ENCODE peak calls at places on chromosome 13, in four cellular contexts. R is NCI-H345; N is activated naive CD4-positive, alpha-beta T cell; Q is NCI-H1092. H is an unnamed sample.

GRCh38 chr13:24684600-24684998 is 4.4 kb downstream of the ATP12A start:
- DNase-seq in Q (no peak), N (no peak), R (peak), H (no peak)

GRCh38 chr13:92838786-92839185 is 387.8 kb upstream of the GPC6 start:
- DNase-seq in Q (no peak), N (no peak), R (no peak), H (no peak)

GRCh38 chr13:43767351-43767901 is 19.3 kb downstream of the ENOX1 start:
- DNase-seq in R (peak), Q (peak), N (no peak), H (no peak)

GRCh38 chr13:27962128-27962841 is 6.8 kb downstream of the CDX2 start:
- DNase-seq in Q (no peak), R (no peak), N (no peak), H (no peak)

GRCh38 chr13:82822935-82823334 is 1059.3 kb downstream of the SLITRK1 start:
- DNase-seq in Q (no peak), N (no peak), R (no peak), H (no peak)

GRCh38 chr13:70527553-70527952 is 419.3 kb upstream of the KLHL1 start:
- DNase-seq in N (no peak), Q (peak), R (no peak), H (no peak)

GRCh38 chr13:110649551-110649950 is 34.2 kb downstream of the NAXD start:
- DNase-seq in Q (no peak), R (no peak), N (no peak), H (no peak)

GRCh38 chr13:31051999-31052398 is 109.7 kb downstream of the HSPH1 start:
- DNase-seq in Q (no peak), R (no peak), N (no peak), H (peak)

GRCh38 chr13:37686501-37686900 is 87.9 kb upstream of the POSTN start:
- DNase-seq in Q (no peak), R (no peak), N (no peak), H (no peak)

GRCh38 chr13:20546559-20546958 is 20.4 kb upstream of the IFT88 start:
- DNase-seq in N (no peak), Q (no peak), R (no peak), H (no peak)

GRCh38 chr13:113947321-113948033 is 26.4 kb downstream of the C13orf46 start:
- DNase-seq in R (no peak), Q (peak), N (no peak), H (no peak)

GRCh38 chr13:95553614-95554385 is 1.3 kb downstream of the CLDN10 start:
- DNase-seq in N (no peak), R (peak), Q (no peak), H (peak)

GRCh38 chr13:35963982-35964665 is 167.1 kb downstream of the DCLK1 start:
- DNase-seq in Q (no peak), N (no peak), R (no peak), H (no peak)

GRCh38 chr13:20960663-20961309 is 58.2 kb upstream of the XPO4 start:
- DNase-seq in N (no peak), Q (no peak), R (peak), H (no peak)

GRCh38 chr13:113040597-113041292 is 64.8 kb upstream of the F7 start:
- DNase-seq in Q (no peak), R (no peak), N (no peak), H (no peak)

GRCh38 chr13:44969858-44970484 is 19.3 kb downstream of the NUFIP1 start:
- DNase-seq in R (peak), N (no peak), Q (peak), H (peak)

GRCh38 chr13:68064371-68064770 is 834.2 kb upstream of the PCDH9 start:
- DNase-seq in Q (no peak), N (no peak), R (no peak), H (no peak)

GRCh38 chr13:44040754-44041100 is 161.0 kb downstream of the LACC1 start:
- DNase-seq in R (no peak), Q (no peak), N (no peak), H (no peak)

GRCh38 chr13:59684105-59684504 is 479.6 kb downstream of the DIAPH3 start:
- DNase-seq in Q (no peak), R (peak), N (no peak), H (no peak)

GRCh38 chr13:83312194-83312593 is 570.1 kb downstream of the SLITRK1 start:
- DNase-seq in Q (no peak), R (no peak), N (no peak), H (no peak)

GRCh38 chr13:112740502-112741131 is 50.8 kb downstream of the ATP11A start:
- DNase-seq in R (no peak), Q (no peak), N (no peak), H (no peak)

GRCh38 chr13:109785141-109785891 is 1.1 kb downstream of the IRS2 start:
- DNase-seq in N (no peak), R (peak), Q (peak), H (peak)

GRCh38 chr13:73365681-73366080 is 306.9 kb downstream of the KLF5 start:
- DNase-seq in N (no peak), Q (no peak), R (no peak), H (peak)

GRCh38 chr13:72166102-72166660 is 299.2 kb upstream of the DACH1 start:
- DNase-seq in Q (no peak), N (no peak), R (no peak), H (no peak)

GRCh38 chr13:99996177-99996705 is 14.7 kb downstream of the ZIC2 start:
- DNase-seq in N (no peak), R (peak), Q (peak), H (peak)

GRCh38 chr13:50740052-50740741 is 103.3 kb downstream of the DLEU7 start:
- DNase-seq in R (no peak), Q (no peak), N (no peak), H (no peak)

GRCh38 chr13:79749556-79749955 is 268.6 kb downstream of the NDFIP2 start:
- DNase-seq in Q (no peak), R (no peak), N (no peak), H (no peak)

GRCh38 chr13:107035778-107036177 is 467.8 kb upstream of the ARGLU1 start:
- DNase-seq in Q (no peak), R (no peak), N (no peak), H (no peak)

GRCh38 chr13:41520699-41521630 is 63.6 kb downstream of the RGCC start:
- DNase-seq in Q (no peak), N (no peak), R (no peak), H (no peak)

GRCh38 chr13:84445776-84446175 is 563.5 kb upstream of the SLITRK1 start:
- DNase-seq in Q (no peak), R (no peak), N (no peak), H (no peak)

GRCh38 chr13:75091707-75092106 is 390.3 kb downstream of the TBC1D4 start:
- DNase-seq in R (no peak), N (no peak), Q (no peak), H (no peak)

GRCh38 chr13:30026093-30026492 is 175.7 kb upstream of the UBL3 start:
- DNase-seq in N (no peak), R (no peak), Q (no peak), H (no peak)

GRCh38 chr13:33233547-33233946 is 52.0 kb downstream of the STARD13 start:
- DNase-seq in R (no peak), Q (no peak), N (no peak), H (no peak)

GRCh38 chr13:99916366-99917103 is 55.0 kb downstream of the ZIC5 start:
- DNase-seq in R (peak), Q (peak), N (no peak), H (peak)

GRCh38 chr13:34672631-34673030 is 269.4 kb upstream of the NBEA start:
- DNase-seq in Q (no peak), N (no peak), R (no peak), H (no peak)